ENCODE peak calls at places on chromosomes 5 and 9, in eight cellular contexts. Z, A, Q, R, Y, X, M and I are unnamed samples.

GRCh38 chr9:71518045-71518888 is 250.0 kb downstream of the CEMIP2 start:
- DNase-seq in Q (no peak), X (no peak), A (no peak), R (no peak), Z (no peak), M (no peak), Y (no peak), I (no peak)

GRCh38 chr5:56951946-56952691 is at the start of gene MIER3:
- DNase-seq in Z (peak), M (peak), Q (peak), A (peak), R (peak), Y (peak), X (peak), I (peak)

GRCh38 chr9:16869140-16869903 is 1.1 kb downstream of the BNC2 start:
- DNase-seq in A (no peak), R (no peak), Y (no peak), Q (no peak), Z (peak), X (no peak), M (peak), I (no peak)

GRCh38 chr9:101840694-101841188 is 102.3 kb upstream of the GRIN3A start:
- DNase-seq in Y (no peak), Q (no peak), M (no peak), X (no peak), Z (no peak), R (no peak), A (no peak), I (no peak)

GRCh38 chr5:180860273-180860886 is 696 bp downstream of the ZFP62 start:
- DNase-seq in R (peak), Y (peak), X (no peak), M (no peak), A (no peak), Z (peak), Q (peak), I (no peak)

GRCh38 chr9:37676411-37676830 is 25.7 kb downstream of the FRMPD1 start:
- DNase-seq in R (no peak), M (no peak), Y (no peak), A (no peak), Z (no peak), Q (no peak), X (no peak), I (peak)

GRCh38 chr9:94826644-94827410 is 100.3 kb downstream of the AOPEP start:
- DNase-seq in Y (no peak), Z (no peak), X (no peak), Q (no peak), M (no peak), R (no peak), A (no peak), I (no peak)

GRCh38 chr5:36414869-36415282 is 113.2 kb upstream of the RANBP3L start:
- DNase-seq in Y (no peak), Z (no peak), A (peak), R (peak), M (no peak), Q (no peak), X (no peak), I (no peak)

GRCh38 chr5:2283481-2284045 is 400.8 kb upstream of the IRX4 start:
- DNase-seq in Y (no peak), X (no peak), A (no peak), Z (no peak), Q (no peak), R (no peak), M (no peak), I (no peak)

GRCh38 chr9:15306068-15306756 is 804 bp downstream of the TTC39B start:
- DNase-seq in M (peak), A (no peak), Z (peak), X (peak), Q (no peak), R (peak), Y (peak), I (peak)

GRCh38 chr9:120438111-120438510 is 141.9 kb downstream of the CDK5RAP2 start:
- DNase-seq in Q (no peak), M (no peak), R (no peak), A (no peak), X (no peak), Z (no peak), Y (no peak), I (no peak)

GRCh38 chr5:109704255-109704952 is 14.7 kb downstream of the MAN2A1 start:
- DNase-seq in R (no peak), X (no peak), Q (no peak), Y (no peak), Z (no peak), A (no peak), M (no peak), I (no peak)

GRCh38 chr9:134373953-134374300 is 47.7 kb downstream of the RXRA start:
- DNase-seq in Q (no peak), A (no peak), X (no peak), Z (no peak), R (no peak), M (no peak), Y (no peak), I (no peak)

GRCh38 chr5:87268970-87269377 is 1.3 kb downstream of the RASA1 start:
- DNase-seq in Z (no peak), A (no peak), X (no peak), M (no peak), Q (no peak), Y (no peak), R (no peak), I (no peak)

GRCh38 chr5:149229298-149229937 is 42.2 kb upstream of the AFAP1L1 start:
- DNase-seq in X (no peak), M (no peak), Q (no peak), R (no peak), Y (no peak), A (no peak), Z (no peak), I (no peak)

GRCh38 chr9:111034146-111034545 is 4.1 kb downstream of the LPAR1 start:
- DNase-seq in A (peak), Y (no peak), Z (no peak), X (no peak), M (no peak), R (no peak), Q (no peak), I (no peak)

GRCh38 chr9:111036946-111037743 is 1.1 kb downstream of the LPAR1 start:
- DNase-seq in R (no peak), Y (no peak), Q (no peak), X (no peak), Z (no peak), A (no peak), M (peak), I (no peak)

GRCh38 chr9:111034573-111035539 is 3.4 kb downstream of the LPAR1 start:
- DNase-seq in A (no peak), Y (no peak), X (no peak), Z (no peak), Q (no peak), M (no peak), R (no peak), I (no peak)

GRCh38 chr9:111037744-111038335 is 430 bp downstream of the LPAR1 start:
- DNase-seq in A (no peak), Q (no peak), M (no peak), R (peak), Y (peak), Z (no peak), X (no peak), I (peak)

DNA sequence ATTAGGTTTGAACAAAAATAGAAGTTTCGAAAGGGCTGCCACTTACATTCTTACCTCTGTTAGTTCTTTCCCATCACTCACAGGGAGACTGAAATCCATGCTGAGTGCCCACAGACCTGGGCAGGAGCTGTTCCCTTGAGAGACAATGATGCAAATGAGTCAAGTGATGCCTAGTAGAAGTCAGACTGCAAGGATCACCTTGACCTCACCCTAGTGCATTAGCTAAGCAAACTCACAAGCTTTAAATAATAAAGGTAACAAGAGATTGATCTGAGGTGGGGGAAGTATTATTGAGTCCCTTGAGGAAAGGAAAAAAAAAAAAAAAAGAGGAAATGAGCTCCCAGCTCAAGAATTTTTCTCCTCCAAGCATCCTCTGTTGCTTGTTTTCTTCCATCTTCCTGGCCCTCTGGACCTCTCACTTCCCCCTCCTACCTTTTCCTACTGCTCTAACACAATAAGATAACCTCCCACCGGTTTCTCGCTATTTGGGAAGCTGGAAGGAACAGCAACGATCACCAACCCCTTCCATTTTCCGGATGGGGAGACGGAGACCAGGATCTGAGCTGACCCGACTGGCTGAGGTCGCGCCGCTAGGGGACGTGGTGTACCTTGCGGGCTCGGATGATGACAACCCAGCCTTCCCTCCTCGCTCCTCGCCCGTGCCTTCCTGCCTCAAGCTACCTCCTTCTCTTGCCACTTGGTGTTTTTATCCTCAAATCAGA is 2.0 kb downstream of the LPAR1 start:
- DNase-seq in X (no peak), A (no peak), Y (peak), M (peak), Z (peak), R (peak), Q (no peak), I (peak)
- TF ChIP-seq CTCF in X (peak), A (peak), Y (no peak), M (peak), Z (peak), R (peak), Q (no peak), I (no peak)

GRCh38 chr9:35350827-35351549 is 138.9 kb upstream of the RUSC2 start:
- DNase-seq in A (peak), Z (peak), M (no peak), Y (no peak), R (no peak), X (no peak), Q (no peak), I (no peak)
- TF ChIP-seq CTCF in A (no peak), Z (no peak), M (no peak), Y (no peak), R (no peak), X (no peak), Q (no peak), I (no peak)

GRCh38 chr9:124036578-124036977 is 25.0 kb downstream of the LHX2 start:
- DNase-seq in M (no peak), Z (no peak), Y (no peak), A (no peak), X (no peak), R (no peak), Q (no peak), I (no peak)

GRCh38 chr9:124038790-124039633 is 27.4 kb downstream of the LHX2 start:
- DNase-seq in X (peak), R (no peak), M (no peak), A (no peak), Z (no peak), Q (no peak), Y (peak), I (no peak)

GRCh38 chr9:124038239-124038638 is 26.7 kb downstream of the LHX2 start:
- DNase-seq in Z (no peak), M (no peak), Y (peak), Q (no peak), R (no peak), A (no peak), X (peak), I (no peak)

GRCh38 chr9:124040186-124040920 is 28.8 kb downstream of the LHX2 start:
- DNase-seq in R (no peak), Z (peak), Y (peak), X (no peak), Q (no peak), A (no peak), M (no peak), I (no peak)

DNA sequence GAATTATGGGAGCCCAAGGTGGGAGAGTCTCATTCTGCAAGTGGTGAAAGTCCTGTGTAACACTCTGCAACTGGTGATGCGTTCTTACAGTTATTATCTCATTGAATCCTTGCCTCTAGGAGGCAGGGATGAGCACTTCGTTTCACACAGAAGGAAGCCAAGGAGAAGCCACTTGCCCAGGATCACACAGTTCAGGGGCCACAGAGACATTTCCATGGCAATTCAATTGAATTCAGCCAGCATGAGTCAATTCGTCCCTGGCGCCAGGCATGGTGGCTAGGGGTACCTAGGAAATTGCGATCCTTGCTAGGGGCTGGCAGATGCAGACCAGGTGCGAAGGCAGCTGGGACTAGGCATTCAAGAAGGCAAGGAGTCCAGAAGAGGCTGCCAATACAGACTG is 26.2 kb downstream of the LHX2 start:
- DNase-seq in Z (no peak), Y (peak), R (no peak), M (no peak), A (no peak), Q (no peak), X (peak), I (no peak)
- TF ChIP-seq CTCF in Z (peak), Y (no peak), R (no peak), M (no peak), A (no peak), Q (no peak), X (no peak), I (no peak)

DNA sequence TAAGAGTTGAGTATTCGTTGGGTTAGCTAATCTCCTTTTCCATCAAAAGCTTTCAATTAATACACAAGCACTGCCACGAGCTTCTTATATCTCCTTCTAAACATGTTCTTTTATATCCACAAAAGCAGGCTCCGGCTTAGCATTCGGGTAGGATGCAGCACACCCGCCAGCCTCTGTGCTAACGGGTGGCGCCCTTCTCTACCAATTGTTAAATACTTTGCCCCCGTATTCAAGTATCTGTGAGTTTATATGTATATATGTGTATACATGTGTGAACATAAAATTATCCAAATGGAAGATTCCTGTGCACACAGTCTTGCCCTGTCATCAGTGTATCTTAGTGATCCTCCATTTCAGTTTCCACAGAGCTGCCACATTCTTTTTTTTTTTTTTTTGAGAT is 27.8 kb downstream of the BNIP1 start:
- DNase-seq in R (no peak), X (no peak), A (no peak), Q (no peak), M (no peak), Z (no peak), Y (no peak), I (no peak)
- TF ChIP-seq CTCF in R (no peak), X (no peak), A (no peak), Q (no peak), M (no peak), Z (no peak), Y (no peak), I (no peak)

GRCh38 chr5:95549030-95549429 is 5.7 kb downstream of the SKIC3 start:
- DNase-seq in Z (no peak), A (no peak), R (no peak), Q (no peak), Y (no peak), M (no peak), X (no peak), I (no peak)

GRCh38 chr5:95554331-95554646 is 488 bp downstream of the SKIC3 start:
- DNase-seq in A (no peak), Z (no peak), Q (no peak), X (no peak), R (no peak), M (no peak), Y (no peak), I (no peak)

GRCh38 chr5:95555553-95555952 is 652 bp downstream of the ARSK start:
- DNase-seq in Q (no peak), R (no peak), M (no peak), A (no peak), Y (no peak), X (no peak), Z (no peak), I (no peak)

GRCh38 chr5:95554647-95555548 is at the start of the genes ARSK and SKIC3:
- DNase-seq in Z (peak), Y (peak), A (peak), R (peak), X (peak), Q (peak), M (peak), I (peak)
- TF ChIP-seq CTCF in Z (peak), Y (peak), A (peak), R (peak), X (peak), Q (peak), M (peak), I (peak)